ENCODE peak calls at places on chromosomes 7 and 10, in six cellular contexts. I is LNCaP clone FGC; Z is CD8-positive, alpha-beta T cell; B is fibroblast of lung; Y is GM10248; D is A549. T is an unnamed sample.

GRCh38 chr10:47309403-47310089 is 9.5 kb downstream of the GDF10 start:
- DNase-seq in I (no peak), Z (no peak), B (no peak), Y (no peak), D (no peak), T (no peak)

GRCh38 chr7:129401228-129401967 is 32.8 kb upstream of the STRIP2 start:
- DNase-seq in I (peak; percentile 10), Z (no peak), B (peak; percentile 4), Y (no peak), D (peak; percentile 24), T (no peak)

GRCh38 chr7:4274286-4274685 is 407.8 kb upstream of the FOXK1 start:
- DNase-seq in I (no peak), Z (no peak), B (no peak), Y (no peak), D (no peak), T (no peak)

GRCh38 chr10:98646998-98647917 is 200.5 kb upstream of the HPS1 start:
- DNase-seq in I (no peak), Z (no peak), B (no peak), Y (no peak), D (no peak), T (no peak)

GRCh38 chr10:125160856-125161569 is 650 bp upstream of the CTBP2 start:
- DNase-seq in I (peak; percentile 63), Z (no peak), B (peak; percentile 89), Y (peak; percentile 40), D (peak; percentile 94), T (peak; percentile 73)

GRCh38 chr7:130383187-130383980 is 3.1 kb downstream of the CPA1 start:
- DNase-seq in I (no peak), Z (no peak), B (no peak), Y (no peak), D (no peak), T (no peak)

GRCh38 chr10:80497187-80498038 is 40.3 kb upstream of the SH2D4B start:
- DNase-seq in I (peak; percentile 49), Z (no peak), B (peak; percentile 80), Y (no peak), D (no peak), T (no peak)

GRCh38 chr10:78913219-78914059 is 155.3 kb upstream of the ZMIZ1 start:
- DNase-seq in I (no peak), Z (no peak), B (no peak), Y (no peak), D (no peak), T (no peak)

GRCh38 chr10:12847361-12847975 is 154.0 kb downstream of the CCDC3 start:
- DNase-seq in I (no peak), Z (no peak), B (no peak), Y (no peak), D (peak; percentile 56), T (no peak)

GRCh38 chr7:99109108-99110051 is 34.5 kb downstream of the SMURF1 start:
- DNase-seq in I (no peak), Z (no peak), B (peak; percentile 65), Y (no peak), D (no peak), T (no peak)

GRCh38 chr7:54729096-54729495 is 29.9 kb downstream of the SEC61G start:
- DNase-seq in I (no peak), Z (no peak), B (no peak), Y (no peak), D (no peak), T (no peak)

GRCh38 chr7:85025312-85025756 is 161.5 kb downstream of the SEMA3D start:
- DNase-seq in I (no peak), Z (no peak), B (peak; percentile 66), Y (no peak), D (no peak), T (no peak)

GRCh38 chr10:52146766-52147165 is 167.3 kb upstream of the DKK1 start:
- DNase-seq in I (no peak), Z (no peak), B (no peak), Y (no peak), D (peak; percentile 4), T (no peak)

GRCh38 chr10:28492093-28492492 is 40.8 kb upstream of the WAC start:
- DNase-seq in I (no peak), Z (no peak), B (peak; percentile 16), Y (no peak), D (no peak), T (no peak)

GRCh38 chr7:134347567-134347966 is 30.8 kb upstream of the SLC35B4 start:
- DNase-seq in I (no peak), Z (no peak), B (no peak), Y (no peak), D (no peak), T (no peak)
- TF ChIP-seq CTCF in I (peak; percentile 40), Z (no peak), B (peak; percentile 13), Y (no peak), D (no peak), T (no peak)

DNA sequence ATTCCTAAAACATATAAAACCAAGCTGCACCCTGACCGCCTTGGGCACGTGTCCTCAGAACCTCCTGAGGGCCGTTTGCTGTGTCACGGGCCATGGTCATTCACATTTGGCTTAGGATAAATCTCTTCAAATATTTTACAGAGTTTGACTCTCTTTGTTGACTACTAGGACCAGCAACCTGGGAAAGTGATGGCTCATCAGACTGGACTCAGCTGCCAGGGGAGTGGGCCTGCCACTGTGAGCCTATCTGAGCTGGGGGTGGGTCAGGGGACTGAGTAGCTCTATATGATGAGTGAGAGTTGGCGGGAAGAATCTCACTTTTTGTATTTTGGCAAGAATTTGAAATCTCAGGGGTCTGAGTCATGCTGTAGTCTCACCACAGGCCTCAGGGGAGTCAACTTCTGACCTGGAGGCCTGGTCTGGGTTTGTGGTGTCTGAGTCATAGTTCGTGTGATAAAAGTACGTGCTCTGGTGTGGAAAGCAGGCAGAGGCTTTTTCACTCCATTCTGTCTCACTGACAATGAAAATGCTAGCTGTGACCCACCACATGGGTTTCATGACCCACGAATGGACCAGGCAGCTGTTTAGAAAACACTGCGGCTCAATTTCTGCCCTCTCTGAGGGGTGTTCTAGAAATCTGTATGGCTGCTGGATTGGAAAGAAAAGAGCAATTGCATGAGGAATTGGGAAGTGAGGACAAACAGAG is 4.2 kb upstream of the UPP1 start:
- DNase-seq in I (no peak), Z (peak; percentile 32), B (peak; percentile 99), Y (peak; percentile 83), D (peak; percentile 94), T (peak; percentile 78)
- TF ChIP-seq CTCF in I (no peak), Z (no peak), B (no peak), Y (no peak), D (no peak), T (no peak)

GRCh38 chr10:3225589-3225988 is 53.0 kb upstream of the PITRM1 start:
- DNase-seq in I (no peak), Z (no peak), B (peak; percentile 91), Y (no peak), D (peak; percentile 60), T (no peak)

GRCh38 chr10:3217853-3218252 is 45.3 kb upstream of the PITRM1 start:
- DNase-seq in I (no peak), Z (no peak), B (no peak), Y (no peak), D (no peak), T (no peak)

GRCh38 chr10:3224241-3224640 is 51.7 kb upstream of the PITRM1 start:
- DNase-seq in I (no peak), Z (no peak), B (no peak), Y (no peak), D (no peak), T (no peak)

GRCh38 chr10:3220853-3221252 is 48.3 kb upstream of the PITRM1 start:
- DNase-seq in I (no peak), Z (no peak), B (peak; percentile 67), Y (no peak), D (no peak), T (no peak)

DNA sequence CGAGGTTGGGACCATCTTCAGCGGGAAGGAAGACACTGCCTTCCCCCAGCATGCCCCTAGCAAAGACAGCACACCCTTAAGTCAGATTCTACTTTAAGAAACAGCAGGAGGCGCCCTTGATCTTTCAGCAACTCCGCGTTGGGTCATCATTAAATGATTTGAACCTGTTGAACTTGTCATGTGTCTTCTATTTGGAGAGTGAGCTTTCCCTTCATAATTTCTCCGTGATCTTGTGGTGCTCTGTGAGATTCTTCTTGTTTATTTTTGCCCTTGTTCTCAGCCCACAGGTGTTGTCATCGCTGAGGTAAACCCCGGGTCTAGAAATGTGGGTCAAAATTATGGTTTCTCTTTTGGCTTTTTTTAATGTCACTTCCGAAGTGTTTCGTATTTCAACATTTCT is 49.5 kb upstream of the PITRM1 start:
- DNase-seq in I (peak; percentile 44), Z (no peak), B (peak; percentile 33), Y (no peak), D (peak; percentile 41), T (no peak)
- TF ChIP-seq CTCF in I (peak; percentile 70), Z (no peak), B (peak; percentile 9), Y (no peak), D (peak; percentile 12), T (no peak)

DNA sequence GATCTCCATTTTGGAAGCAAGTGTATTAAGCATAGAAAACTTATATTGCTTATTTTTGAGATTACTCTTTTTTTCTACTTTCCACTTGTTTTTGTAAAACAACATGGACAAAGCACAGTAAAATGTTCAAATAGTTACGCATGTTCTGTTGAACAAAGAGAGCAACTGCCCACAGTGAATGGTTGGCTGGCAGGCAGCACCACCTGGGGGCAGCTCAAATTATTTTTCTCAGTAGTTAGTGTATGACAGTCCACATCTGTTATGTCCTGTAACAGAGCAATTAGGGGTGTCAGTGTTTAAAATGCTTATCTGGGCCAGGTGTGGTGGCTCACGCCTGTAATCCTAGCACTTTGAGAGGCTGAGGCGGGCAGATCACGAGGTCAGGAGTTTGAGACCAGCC is 46.1 kb upstream of the CACUL1 start:
- DNase-seq in I (peak; percentile 8), Z (no peak), B (no peak), Y (no peak), D (peak; percentile 17), T (no peak)
- TF ChIP-seq CTCF in I (peak; percentile 80), Z (no peak), B (peak; percentile 21), Y (peak; percentile 15), D (peak; percentile 33), T (no peak)

GRCh38 chr10:70954373-70954772 is 66.0 kb upstream of the PCBD1 start:
- DNase-seq in I (no peak), Z (no peak), B (no peak), Y (no peak), D (no peak), T (no peak)

GRCh38 chr10:70954777-70955176 is 66.4 kb upstream of the PCBD1 start:
- DNase-seq in I (no peak), Z (no peak), B (no peak), Y (no peak), D (no peak), T (no peak)

GRCh38 chr10:70952921-70953320 is 64.6 kb upstream of the PCBD1 start:
- DNase-seq in I (no peak), Z (no peak), B (no peak), Y (no peak), D (no peak), T (no peak)

GRCh38 chr10:70958396-70958795 is 70.0 kb upstream of the PCBD1 start:
- DNase-seq in I (no peak), Z (no peak), B (peak; percentile 69), Y (no peak), D (no peak), T (no peak)

GRCh38 chr10:70956029-70956759 is 67.8 kb upstream of the PCBD1 start:
- DNase-seq in I (no peak), Z (no peak), B (no peak), Y (no peak), D (peak; percentile 19), T (no peak)
- TF ChIP-seq CTCF in I (no peak), Z (no peak), B (no peak), Y (no peak), D (no peak), T (no peak)

DNA sequence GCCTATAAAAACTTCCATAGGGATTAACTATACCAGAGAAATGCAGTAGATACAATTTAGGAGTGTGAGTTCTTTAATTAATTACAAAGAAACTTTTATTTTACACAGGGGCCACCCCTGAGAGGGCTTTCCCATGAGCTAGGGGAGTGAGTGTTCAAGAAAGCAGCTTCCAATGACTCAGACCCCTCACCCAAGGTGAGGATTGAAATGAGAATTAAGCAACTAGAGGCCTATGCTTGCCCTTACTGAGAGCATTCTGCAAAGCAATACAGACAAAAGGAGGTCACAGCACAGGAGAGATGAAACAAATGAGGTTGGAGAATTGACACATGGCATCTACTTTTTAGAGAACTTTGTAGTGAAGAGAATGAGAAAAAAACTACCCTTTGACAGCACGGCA is 301.8 kb downstream of the WDR11 start:
- DNase-seq in I (no peak), Z (no peak), B (no peak), Y (no peak), D (no peak), T (no peak)
- TF ChIP-seq CTCF in I (no peak), Z (no peak), B (no peak), Y (no peak), D (no peak), T (no peak)